ENCODE peak calls at places on chromosome 1, in eight cellular contexts. One of them, this sample, is unnamed.

GRCh38 chr1:25735956-25736529 is 64.0 kb upstream of the SELENON start:
- DNase-seq in stomach: peak
- DNase-seq in ovary: no peak
- DNase-seq in IMR-90: no peak
- DNase-seq in cerebellum: no peak
- DNase-seq in anterior cingulate cortex: no peak
- DNase-seq in activated T-helper 9 cell treated with anti-CD3 and anti-CD28 coated beads, Interleukin-2, amount 50 U/mL, for 16 hours: no peak
- DNase-seq in NCI-H1092: no peak
- DNase-seq in this sample: no peak

GRCh38 chr1:10555635-10556429 is 81.1 kb downstream of the PEX14 start:
- DNase-seq in stomach: no peak
- DNase-seq in ovary: no peak
- DNase-seq in IMR-90: no peak
- DNase-seq in cerebellum: no peak
- DNase-seq in anterior cingulate cortex: no peak
- DNase-seq in activated T-helper 9 cell treated with anti-CD3 and anti-CD28 coated beads, Interleukin-2, amount 50 U/mL, for 16 hours: no peak
- DNase-seq in NCI-H1092: no peak
- DNase-seq in this sample: no peak

GRCh38 chr1:186297439-186297838 is 77.6 kb downstream of the TPR start:
- DNase-seq in stomach: no peak
- DNase-seq in ovary: no peak
- DNase-seq in IMR-90: no peak
- DNase-seq in cerebellum: no peak
- DNase-seq in anterior cingulate cortex: no peak
- DNase-seq in activated T-helper 9 cell treated with anti-CD3 and anti-CD28 coated beads, Interleukin-2, amount 50 U/mL, for 16 hours: no peak
- DNase-seq in NCI-H1092: no peak
- DNase-seq in this sample: no peak

GRCh38 chr1:107138767-107139445 is 1.9 kb upstream of the NTNG1 start:
- DNase-seq in stomach: no peak
- DNase-seq in ovary: no peak
- DNase-seq in IMR-90: peak
- DNase-seq in cerebellum: no peak
- DNase-seq in anterior cingulate cortex: no peak
- DNase-seq in activated T-helper 9 cell treated with anti-CD3 and anti-CD28 coated beads, Interleukin-2, amount 50 U/mL, for 16 hours: no peak
- DNase-seq in NCI-H1092: no peak
- DNase-seq in this sample: peak

GRCh38 chr1:94602312-94602711 is 60.8 kb upstream of the F3 start:
- DNase-seq in stomach: peak
- DNase-seq in ovary: no peak
- DNase-seq in IMR-90: peak
- DNase-seq in cerebellum: no peak
- DNase-seq in anterior cingulate cortex: no peak
- DNase-seq in activated T-helper 9 cell treated with anti-CD3 and anti-CD28 coated beads, Interleukin-2, amount 50 U/mL, for 16 hours: no peak
- DNase-seq in NCI-H1092: no peak
- DNase-seq in this sample: peak

GRCh38 chr1:63319069-63320023 is 3.0 kb upstream of the FOXD3 start:
- DNase-seq in stomach: no peak
- DNase-seq in ovary: no peak
- DNase-seq in IMR-90: no peak
- DNase-seq in cerebellum: no peak
- DNase-seq in anterior cingulate cortex: no peak
- DNase-seq in activated T-helper 9 cell treated with anti-CD3 and anti-CD28 coated beads, Interleukin-2, amount 50 U/mL, for 16 hours: no peak
- DNase-seq in NCI-H1092: no peak
- DNase-seq in this sample: no peak

GRCh38 chr1:213492161-213493041 is 441.4 kb downstream of the RPS6KC1 start:
- DNase-seq in stomach: no peak
- DNase-seq in ovary: no peak
- DNase-seq in IMR-90: no peak
- DNase-seq in cerebellum: no peak
- DNase-seq in anterior cingulate cortex: no peak
- DNase-seq in activated T-helper 9 cell treated with anti-CD3 and anti-CD28 coated beads, Interleukin-2, amount 50 U/mL, for 16 hours: no peak
- DNase-seq in NCI-H1092: no peak
- DNase-seq in this sample: no peak

GRCh38 chr1:95308276-95308675 is 74.3 kb downstream of the RWDD3 start:
- DNase-seq in stomach: no peak
- DNase-seq in ovary: no peak
- DNase-seq in IMR-90: no peak
- DNase-seq in cerebellum: no peak
- DNase-seq in anterior cingulate cortex: no peak
- DNase-seq in activated T-helper 9 cell treated with anti-CD3 and anti-CD28 coated beads, Interleukin-2, amount 50 U/mL, for 16 hours: no peak
- DNase-seq in NCI-H1092: no peak
- DNase-seq in this sample: no peak